ENCODE peak calls at places on chromosomes 5 and 9, in nine cellular contexts. L is NCI-H2029; R is anterior cingulate cortex; K is activated CD8-positive, alpha-beta T cell treated with anti-CD3 and anti-CD28 coated beads for 36 hours; U is kidney tubule cell; S is stimulated activated naive B cell treated with anti-CD40 and anti-IgM and Interleukin-4, amounts not matched to agents 10 μg/mL and 1 μg/mL and 100 μg/mL, for 72 hours; M is fibroblast of mammary gland; Q is GM12892; I is amniotic stem cell. D is an unnamed sample.

GRCh38 chr9:89008346-89009048 is 17.2 kb downstream of the S1PR3 start:
- DNase-seq in R (no peak), I (no peak), Q (no peak), S (no peak), U (no peak), M (no peak), L (no peak), K (no peak), D (no peak)

GRCh38 chr9:14111670-14112069 is 202.3 kb downstream of the NFIB start:
- DNase-seq in Q (no peak), L (no peak), U (no peak), I (no peak), M (peak; percentile 51), K (no peak), S (no peak), R (no peak), D (no peak)

GRCh38 chr5:111124793-111125192 is 32.6 kb downstream of the WDR36 start:
- DNase-seq in R (no peak), Q (no peak), M (no peak), L (no peak), I (no peak), U (peak; percentile 15), K (no peak), S (no peak), D (peak; percentile 22)

GRCh38 chr9:109912082-109912581 is 132.1 kb downstream of the PALM2AKAP2 start:
- DNase-seq in L (peak; percentile 36), S (no peak), M (peak; percentile 86), U (peak; percentile 79), R (no peak), K (no peak), I (no peak), Q (no peak), D (no peak)

GRCh38 chr5:165981721-165982120 is 2309.7 kb upstream of the WWC1 start:
- DNase-seq in R (no peak), K (no peak), Q (no peak), U (no peak), I (no peak), L (no peak), M (no peak), S (no peak), D (no peak)

GRCh38 chr9:22144226-22144625 is 135.1 kb upstream of the CDKN2B start:
- DNase-seq in L (no peak), S (no peak), K (no peak), M (peak; percentile 28), R (no peak), Q (no peak), I (no peak), U (no peak), D (peak; percentile 36)

GRCh38 chr5:150444770-150445169 is 4.8 kb downstream of the RPS14 start:
- DNase-seq in M (no peak), R (no peak), L (no peak), K (no peak), Q (no peak), I (no peak), U (no peak), S (no peak), D (no peak)

GRCh38 chr5:68088302-68088701 is 127.3 kb upstream of the PIK3R1 start:
- DNase-seq in M (peak; percentile 92), U (no peak), K (no peak), S (no peak), I (peak; percentile 64), L (no peak), Q (no peak), R (no peak), D (no peak)

GRCh38 chr9:128218518-128219389 is 15.6 kb downstream of the DNM1 start:
- DNase-seq in L (peak; percentile 93), S (peak; percentile 91), K (peak; percentile 98), U (peak; percentile 96), R (peak; percentile 88), M (peak; percentile 68), I (no peak), Q (peak; percentile 96), D (peak; percentile 93)

GRCh38 chr9:128150594-128151342 is 1.5 kb downstream of the LCN2 start:
- DNase-seq in Q (no peak), K (peak; percentile 25), I (no peak), S (no peak), R (no peak), L (no peak), M (no peak), U (no peak), D (no peak)

GRCh38 chr5:32961066-32961429 is 249.9 kb downstream of the NPR3 start:
- DNase-seq in Q (no peak), R (no peak), L (no peak), U (no peak), S (no peak), K (no peak), I (no peak), M (peak; percentile 25), D (peak; percentile 96)

D was measured in mammary epithelial cell.